ENCODE peak calls at places on chromosomes 6 and 20, in five cellular contexts. S is SK-MEL-5; I is neural crest cell; N is AG09319; C is stimulated activated naive CD4-positive, alpha-beta T cell. T is an unnamed sample.

GRCh38 chr6:156877126-156877863 is 100.1 kb downstream of the ARID1B start:
- DNase-seq in S (no peak), I (no peak), N (no peak), C (no peak), T (no peak)

GRCh38 chr6:143940011-143940597 is 68.0 kb downstream of the PLAGL1 start:
- DNase-seq in S (peak), I (peak), N (no peak), C (peak), T (peak)

GRCh38 chr6:54267798-54268197 is 40.4 kb upstream of the TINAG start:
- DNase-seq in S (peak), I (no peak), N (no peak), C (no peak), T (peak)

GRCh38 chr20:19074828-19075516 is 137.5 kb upstream of the SLC24A3 start:
- DNase-seq in S (peak), I (no peak), N (no peak), C (no peak), T (no peak)

GRCh38 chr20:35312348-35312747 is 20.1 kb upstream of the FAM83C start:
- DNase-seq in S (no peak), I (no peak), N (peak), C (no peak), T (peak)

GRCh38 chr6:135085700-135086413 is 31.2 kb upstream of the HBS1L start:
- DNase-seq in S (no peak), I (no peak), N (no peak), C (no peak), T (no peak)

GRCh38 chr6:7051780-7052440 is 55.9 kb upstream of the RREB1 start:
- DNase-seq in S (no peak), I (peak), N (no peak), C (peak), T (peak)

GRCh38 chr6:170041526-170041925 is 249.4 kb downstream of the DLL1 start:
- DNase-seq in S (no peak), I (no peak), N (no peak), C (no peak), T (no peak)

GRCh38 chr6:162056745-162057144 is 670.8 kb downstream of the PRKN start:
- DNase-seq in S (no peak), I (no peak), N (no peak), C (no peak), T (peak)

GRCh38 chr6:123803862-123804681 is at the start of gene NKAIN2:
- DNase-seq in S (no peak), I (peak), N (no peak), C (no peak), T (peak)

GRCh38 chr6:24205020-24205492 is 79.0 kb downstream of the NRSN1 start:
- DNase-seq in S (peak), I (peak), N (no peak), C (no peak), T (peak)

GRCh38 chr6:13538084-13538483 is 36.3 kb upstream of the SIRT5 start:
- DNase-seq in S (peak), I (no peak), N (peak), C (no peak), T (peak)

GRCh38 chr20:63628246-63628975 is 1.5 kb upstream of the GMEB2 start:
- DNase-seq in S (peak), I (no peak), N (no peak), C (peak), T (peak)

GRCh38 chr20:44683263-44684046 is 31.7 kb upstream of the CCN5 start:
- DNase-seq in S (peak), I (peak), N (no peak), C (no peak), T (peak)

GRCh38 chr6:112044856-112045255 is 9.0 kb upstream of the CCN6 start:
- DNase-seq in S (no peak), I (no peak), N (peak), C (no peak), T (peak)

GRCh38 chr6:75449625-75450206 is 43.9 kb downstream of the FILIP1 start:
- DNase-seq in S (no peak), I (no peak), N (no peak), C (no peak), T (peak)

GRCh38 chr20:32678948-32679347 is 5.2 kb upstream of the C20orf203 start:
- DNase-seq in S (no peak), I (no peak), N (peak), C (no peak), T (no peak)

GRCh38 chr20:38973546-38974120 is 11.5 kb downstream of the DHX35 start:
- DNase-seq in S (no peak), I (no peak), N (no peak), C (no peak), T (peak)

GRCh38 chr6:43983632-43984031 is 143.6 kb downstream of the MRPL14 start:
- DNase-seq in S (no peak), I (no peak), N (no peak), C (no peak), T (no peak)

GRCh38 chr6:166776571-166776970 is 149.5 kb upstream of the RPS6KA2 start:
- DNase-seq in S (no peak), I (no peak), N (no peak), C (no peak), T (no peak)

GRCh38 chr20:57718490-57719009 is 8.7 kb upstream of the PMEPA1 start:
- DNase-seq in S (peak), I (peak), N (peak), C (peak), T (peak)

GRCh38 chr6:148565931-148566663 is 180.7 kb upstream of the UST start:
- DNase-seq in S (peak), I (no peak), N (peak), C (no peak), T (peak)

GRCh38 chr6:106562001-106562400 is 67.3 kb downstream of the RTN4IP1 start:
- DNase-seq in S (no peak), I (no peak), N (no peak), C (no peak), T (no peak)

GRCh38 chr6:139161169-139161568 is 26.3 kb downstream of the HECA start:
- DNase-seq in S (no peak), I (no peak), N (no peak), C (peak), T (peak)

GRCh38 chr20:17227669-17228623 is 1.1 kb downstream of the PCSK2 start:
- DNase-seq in S (no peak), I (peak), N (no peak), C (no peak), T (peak)

GRCh38 chr6:37456126-37456525 is 23.1 kb downstream of the CMTR1 start:
- DNase-seq in S (no peak), I (no peak), N (no peak), C (no peak), T (peak)

GRCh38 chr6:154343473-154344308 is 12.9 kb downstream of the IPCEF1 start:
- DNase-seq in S (peak), I (no peak), N (no peak), C (no peak), T (peak)

T was measured in choroid plexus epithelial cell.